ENCODE peak calls at places on chromosomes 6 and 20, in six cellular contexts. S is endothelial cell of umbilical vein, K is uterus, M is skeletal muscle cell, F is HCT116, J is esophagus squamous epithelium. D is an unnamed sample.

GRCh38 chr6:7879579-7879978 is 31.0 kb downstream of the TXNDC5 start:
- DNase-seq in S (peak; percentile 55), K (no peak), M (no peak), F (no peak), J (no peak), D (no peak)

GRCh38 chr20:44758247-44759101 is 12.8 kb downstream of the KCNK15 start:
- DNase-seq in S (no peak), K (no peak), M (no peak), F (no peak), J (no peak), D (no peak)

GRCh38 chr6:165159459-165159858 is 149.9 kb downstream of the C6orf118 start:
- DNase-seq in S (no peak), K (no peak), M (no peak), F (no peak), J (no peak), D (no peak)

GRCh38 chr6:31651602-31652191 is 764 bp downstream of the BAG6 start:
- DNase-seq in S (peak; percentile 84), K (no peak), M (peak; percentile 37), F (peak; percentile 55), J (peak; percentile 64), D (peak; percentile 82)

GRCh38 chr6:73585566-73586415 is 65.0 kb upstream of the EEF1A1 start:
- DNase-seq in S (peak; percentile 91), K (peak; percentile 24), M (peak; percentile 52), F (peak; percentile 72), J (no peak), D (peak; percentile 80)

GRCh38 chr6:157779705-157780604 is 43.1 kb upstream of the SNX9 start:
- DNase-seq in S (no peak), K (no peak), M (no peak), F (no peak), J (no peak), D (peak; percentile 61)

GRCh38 chr6:83546636-83547035 is 34.3 kb downstream of the PRSS35 start:
- DNase-seq in S (no peak), K (no peak), M (no peak), F (no peak), J (no peak), D (no peak)

GRCh38 chr20:5504061-5504739 is 187.4 kb upstream of the PROKR2 start:
- DNase-seq in S (peak; percentile 27), K (peak; percentile 64), M (no peak), F (no peak), J (no peak), D (peak; percentile 70)

GRCh38 chr6:119110601-119111548 is 32.4 kb upstream of the FAM184A start:
- DNase-seq in S (peak; percentile 64), K (peak; percentile 20), M (no peak), F (peak; percentile 44), J (no peak), D (peak; percentile 66)

GRCh38 chr6:81761197-81761596 is 8.7 kb upstream of the TENT5A start:
- DNase-seq in S (peak; percentile 27), K (no peak), M (no peak), F (no peak), J (no peak), D (peak; percentile 67)

GRCh38 chr6:13099771-13100170 is 228.6 kb downstream of the TBC1D7 start:
- DNase-seq in S (no peak), K (no peak), M (no peak), F (no peak), J (no peak), D (no peak)

GRCh38 chr6:141587482-141588266 is 545.1 kb upstream of the GJE1 start:
- DNase-seq in S (no peak), K (no peak), M (no peak), F (no peak), J (no peak), D (peak; percentile 11)

GRCh38 chr6:2228392-2228791 is 17.0 kb downstream of the GMDS start:
- DNase-seq in S (no peak), K (no peak), M (no peak), F (no peak), J (no peak), D (no peak)

GRCh38 chr20:58749979-58750378 is 57.4 kb downstream of the NPEPL1 start:
- DNase-seq in S (no peak), K (no peak), M (no peak), F (no peak), J (no peak), D (no peak)

GRCh38 chr6:142810952-142811514 is 133.9 kb downstream of the HIVEP2 start:
- DNase-seq in S (no peak), K (no peak), M (no peak), F (no peak), J (no peak), D (no peak)

GRCh38 chr20:35468671-35469334 is 13.4 kb downstream of the CEP250 start:
- DNase-seq in S (no peak), K (no peak), M (no peak), F (no peak), J (no peak), D (no peak)

GRCh38 chr6:111205502-111205901 is 118.2 kb downstream of the SLC16A10 start:
- DNase-seq in S (no peak), K (no peak), M (no peak), F (no peak), J (no peak), D (no peak)

GRCh38 chr20:19815553-19815991 is 57.5 kb downstream of the RIN2 start:
- DNase-seq in S (peak; percentile 98), K (no peak), M (peak; percentile 96), F (peak; percentile 70), J (no peak), D (peak; percentile 99)

GRCh38 chr6:124961784-124962611 is at the start of gene RNF217:
- DNase-seq in S (peak; percentile 75), K (peak; percentile 73), M (no peak), F (no peak), J (no peak), D (peak; percentile 57)

GRCh38 chr6:34527751-34528670 is 28.1 kb downstream of the SPDEF start:
- DNase-seq in S (no peak), K (no peak), M (no peak), F (no peak), J (no peak), D (no peak)
- H3K4me3 ChIP-seq in S (no peak overlapping the region), K (no peak overlapping the region), M (no peak overlapping the region), F (no peak overlapping the region), J (no peak overlapping the region), D (no peak overlapping the region)

DNA sequence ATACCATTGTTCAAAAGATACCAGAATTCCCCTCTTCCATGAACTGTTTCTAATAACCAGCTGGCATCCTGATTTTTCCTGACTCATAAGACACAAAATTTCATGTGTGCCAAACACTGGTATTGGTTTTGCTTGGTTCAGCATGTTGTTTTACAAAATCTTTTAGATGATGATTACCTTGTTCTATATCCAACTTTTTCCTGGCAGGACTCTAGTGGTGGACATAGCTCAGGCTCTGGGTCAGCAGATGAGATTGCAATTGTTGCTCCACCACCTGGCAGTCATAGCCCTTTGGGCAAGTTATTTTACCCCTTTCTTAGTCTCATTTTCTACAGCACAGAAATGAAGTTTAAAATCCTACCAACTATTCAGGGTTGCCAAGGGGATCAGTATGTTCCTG is 6.2 kb downstream of the TRIM38 start:
- DNase-seq in S (no peak), K (no peak), M (no peak), F (no peak), J (no peak), D (peak; percentile 74)
- H3K4me3 ChIP-seq in S (no peak overlapping the region), K (no peak overlapping the region), M (no peak overlapping the region), F (no peak overlapping the region), J (no peak overlapping the region), D (no peak overlapping the region)

GRCh38 chr20:10667077-10667401 is 6.8 kb downstream of the JAG1 start:
- DNase-seq in S (peak; percentile 89), K (peak; percentile 43), M (no peak), F (no peak), J (no peak), D (no peak)
- H3K4me3 ChIP-seq in S (no peak overlapping the region), K (no peak overlapping the region), M (no peak overlapping the region), F (no peak overlapping the region), J (peak overlapping the region; percentile 55), D (no peak overlapping the region)

DNA sequence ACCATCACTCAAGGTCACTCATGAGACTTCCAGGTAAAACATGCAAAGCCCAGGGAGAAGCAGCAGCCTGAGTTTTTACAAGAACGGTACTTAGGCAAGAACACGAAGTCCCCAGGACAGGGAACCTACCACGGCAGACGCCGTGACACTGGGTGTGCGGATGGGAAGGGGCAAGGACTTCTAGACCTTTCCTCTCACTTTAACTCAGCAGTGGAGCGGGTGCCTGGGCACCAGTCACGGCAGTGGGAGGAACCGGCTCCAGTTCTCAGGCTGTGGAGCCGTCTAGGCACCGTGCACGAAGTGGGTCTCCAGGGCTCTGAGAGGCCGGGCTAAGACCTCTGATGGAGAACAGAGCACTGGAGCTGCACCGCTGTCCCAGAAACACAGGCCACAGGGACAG is 2.5 kb downstream of the ZBTB46 start:
- DNase-seq in S (no peak), K (no peak), M (no peak), F (no peak), J (no peak), D (no peak)
- H3K4me3 ChIP-seq in S (no peak overlapping the region), K (no peak overlapping the region), M (no peak overlapping the region), F (no peak overlapping the region), J (peak overlapping the region; percentile 84), D (no peak overlapping the region)

DNA sequence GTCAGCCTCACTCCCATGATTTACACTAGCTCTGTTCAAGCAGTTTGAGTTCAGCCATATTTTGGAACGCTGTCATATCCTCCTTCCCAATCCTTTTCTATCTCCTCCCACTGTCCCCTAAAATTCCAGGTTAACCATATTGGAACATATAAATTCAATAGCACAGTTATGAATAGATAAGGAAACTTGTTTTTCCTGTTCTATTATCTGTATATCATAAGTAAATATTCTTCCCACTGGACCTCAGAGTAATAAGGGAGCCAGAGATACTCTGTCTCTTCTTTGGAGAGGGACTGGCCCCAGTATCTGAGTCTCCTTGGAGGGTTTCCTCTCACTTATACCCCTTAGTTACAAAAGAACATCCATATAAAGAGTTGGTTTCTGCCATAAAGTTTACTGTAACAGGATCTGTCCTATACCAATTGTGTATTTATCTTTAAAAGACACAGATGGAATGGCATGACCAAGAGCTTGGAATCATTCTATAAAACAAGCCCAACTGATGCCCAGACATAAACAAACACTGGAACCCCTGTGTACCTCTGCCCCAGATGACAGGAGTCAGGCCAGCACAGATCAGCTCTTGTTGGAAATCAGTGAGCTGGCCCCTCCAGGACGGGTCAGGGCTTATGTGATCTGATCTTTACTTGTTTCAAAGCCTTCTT is 67.1 kb downstream of the EPB41L2 start:
- DNase-seq in S (peak; percentile 40), K (no peak), M (no peak), F (no peak), J (no peak), D (no peak)
- H3K4me3 ChIP-seq in S (no peak overlapping the region), K (no peak overlapping the region), M (no peak overlapping the region), F (no peak overlapping the region), J (no peak overlapping the region), D (no peak overlapping the region)

GRCh38 chr20:62797671-62798532 is 1.6 kb downstream of the MRGBP start:
- DNase-seq in S (no peak), K (no peak), M (no peak), F (no peak), J (no peak), D (no peak)
- H3K4me3 ChIP-seq in S (no peak overlapping the region), K (no peak overlapping the region), M (peak overlapping the region; percentile 56), F (peak overlapping the region; percentile 62), J (no peak overlapping the region), D (no peak overlapping the region)

DNA sequence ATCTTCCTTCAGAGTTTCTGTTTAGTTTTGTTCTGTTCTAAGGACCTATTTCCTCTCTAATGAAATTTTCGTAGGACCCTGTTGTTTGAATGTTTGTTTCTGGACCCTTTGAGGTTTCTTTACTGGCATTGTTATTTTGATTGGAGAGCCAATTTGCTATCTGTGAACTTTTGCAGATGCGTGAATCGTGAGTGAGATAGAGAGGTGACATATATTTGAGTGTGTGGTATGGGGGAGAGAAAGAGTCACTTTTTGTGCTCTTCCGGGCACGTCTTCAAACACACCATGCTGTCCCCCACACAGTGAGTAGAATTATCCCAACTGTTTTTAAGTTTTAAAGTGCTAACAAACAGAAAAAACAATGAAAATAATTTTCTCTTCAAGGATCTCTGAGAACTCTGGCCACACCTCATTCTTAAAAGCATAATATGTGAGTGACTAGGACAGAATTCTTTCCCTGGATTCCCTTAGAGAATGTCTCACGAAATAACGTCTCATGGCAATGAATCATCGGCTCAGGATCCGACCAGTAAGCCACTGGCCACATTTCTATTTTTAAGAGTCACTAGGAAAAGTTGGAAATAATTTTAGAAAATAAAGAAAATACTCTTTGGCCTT is 235.6 kb upstream of the ZNF217 start:
- DNase-seq in S (peak; percentile 89), K (no peak), M (peak; percentile 91), F (peak; percentile 78), J (no peak), D (peak; percentile 98)
- H3K4me3 ChIP-seq in S (peak overlapping the region; percentile 19), K (no peak overlapping the region), M (peak overlapping the region; percentile 34), F (peak overlapping the region; percentile 32), J (peak overlapping the region; percentile 54), D (peak overlapping the region; percentile 40)